ENCODE peak calls at places on chromosomes 5 and 9, in six cellular contexts. Y, W, L, F, D and U are unnamed samples.

GRCh38 chr5:10534491-10535236 is 29.2 kb upstream of the ANKRD33B start:
- DNase-seq in Y (no peak), W (no peak), L (no peak), F (no peak), D (no peak), U (peak; percentile 56)

GRCh38 chr5:1003296-1003937 is 5.2 kb upstream of the NKD2 start:
- DNase-seq in Y (peak; percentile 23), W (no peak), L (peak; percentile 81), F (no peak), D (peak; percentile 89), U (peak; percentile 67)

GRCh38 chr9:17699615-17700315 is 120.9 kb downstream of the SH3GL2 start:
- DNase-seq in Y (no peak), W (no peak), L (no peak), F (no peak), D (no peak), U (peak; percentile 20)

GRCh38 chr9:94593459-94594345 is at the start of gene FBP2:
- DNase-seq in Y (no peak), W (no peak), L (no peak), F (no peak), D (no peak), U (no peak)

GRCh38 chr9:89658931-89659330 is 54.1 kb downstream of the GADD45G start:
- DNase-seq in Y (no peak), W (no peak), L (no peak), F (no peak), D (no peak), U (no peak)

GRCh38 chr9:81022177-81022576 is 667.2 kb downstream of the TLE1 start:
- DNase-seq in Y (no peak), W (no peak), L (no peak), F (no peak), D (no peak), U (peak; percentile 30)

GRCh38 chr5:136057401-136057951 is 28.7 kb downstream of the TGFBI start:
- DNase-seq in Y (no peak), W (no peak), L (peak; percentile 91), F (no peak), D (no peak), U (no peak)

GRCh38 chr9:33081128-33081851 is 4.8 kb upstream of the SMU1 start:
- DNase-seq in Y (peak; percentile 88), W (peak; percentile 78), L (peak; percentile 87), F (peak; percentile 89), D (peak; percentile 43), U (peak; percentile 78)

GRCh38 chr5:125634242-125634835 is 788.9 kb upstream of the GRAMD2B start:
- DNase-seq in Y (peak; percentile 56), W (no peak), L (no peak), F (no peak), D (no peak), U (no peak)

GRCh38 chr5:6475626-6476312 is 27.1 kb downstream of the UBE2QL1 start:
- DNase-seq in Y (no peak), W (no peak), L (no peak), F (no peak), D (no peak), U (no peak)

GRCh38 chr5:100644206-100644605 is 109.0 kb downstream of the FAM174A start:
- DNase-seq in Y (no peak), W (no peak), L (peak; percentile 95), F (no peak), D (peak; percentile 11), U (no peak)

GRCh38 chr5:157306690-157307089 is 40.8 kb downstream of the CYFIP2 start:
- DNase-seq in Y (no peak), W (no peak), L (no peak), F (no peak), D (no peak), U (no peak)

GRCh38 chr9:138102246-138103051 is 224.9 kb downstream of the CACNA1B start:
- DNase-seq in Y (no peak), W (peak; percentile 25), L (no peak), F (no peak), D (no peak), U (no peak)

GRCh38 chr9:126721531-126722098 is 83.2 kb upstream of the ZBTB43 start:
- DNase-seq in Y (no peak), W (no peak), L (peak; percentile 17), F (no peak), D (no peak), U (no peak)

GRCh38 chr9:129166962-129167557 is 11.0 kb downstream of the IER5L start:
- DNase-seq in Y (no peak), W (no peak), L (peak; percentile 80), F (peak; percentile 94), D (peak; percentile 90), U (no peak)

GRCh38 chr9:93899609-93900435 is 55.3 kb downstream of the BARX1 start:
- DNase-seq in Y (no peak), W (peak; percentile 21), L (no peak), F (peak; percentile 3), D (no peak), U (no peak)

GRCh38 chr9:86075132-86075807 is 24.1 kb downstream of the GOLM1 start:
- DNase-seq in Y (no peak), W (no peak), L (no peak), F (no peak), D (no peak), U (no peak)

GRCh38 chr9:91285729-91286353 is 75.9 kb downstream of the AUH start:
- DNase-seq in Y (no peak), W (no peak), L (peak; percentile 38), F (no peak), D (no peak), U (no peak)

GRCh38 chr9:93684806-93685553 is 108.6 kb downstream of the PHF2 start:
- DNase-seq in Y (peak; percentile 25), W (peak; percentile 20), L (peak; percentile 16), F (peak; percentile 44), D (no peak), U (no peak)

GRCh38 chr9:136409557-136410455 is 608 bp downstream of the ENTR1 start:
- DNase-seq in Y (peak; percentile 20), W (peak; percentile 69), L (peak; percentile 56), F (peak; percentile 72), D (peak; percentile 9), U (peak; percentile 22)

GRCh38 chr9:89978185-89978584 is 373.4 kb downstream of the GADD45G start:
- DNase-seq in Y (peak; percentile 29), W (no peak), L (peak; percentile 10), F (no peak), D (no peak), U (peak; percentile 25)

GRCh38 chr5:138948391-138949222 is 73.5 kb upstream of the LRRTM2 start:
- DNase-seq in Y (no peak), W (no peak), L (no peak), F (no peak), D (no peak), U (peak; percentile 53)

GRCh38 chr5:4911646-4912403 is 228.3 kb upstream of the ADAMTS16 start:
- DNase-seq in Y (no peak), W (no peak), L (no peak), F (no peak), D (no peak), U (no peak)

GRCh38 chr5:65100846-65101678 is 332.3 kb downstream of the CWC27 start:
- DNase-seq in Y (peak; percentile 55), W (peak; percentile 56), L (peak; percentile 82), F (peak; percentile 84), D (no peak), U (peak; percentile 23)